ENCODE peak calls at places on chromosomes 5 and 9, in nine cellular contexts. L is A549, P is thyroid gland, W is lung, Z is AG10803, M is pancreas, V is AG04449, A is fibroblast of mammary gland, N is cardiac fibroblast. K is an unnamed sample.

GRCh38 chr5:9545301-9545958 is 445 bp downstream of the SEMA5A start:
- DNase-seq in L (no peak), P (no peak), W (no peak), Z (no peak), M (peak), V (no peak), A (no peak), N (no peak), K (no peak)

GRCh38 chr5:67214713-67215591 is 18.4 kb upstream of the CD180 start:
- DNase-seq in L (no peak), P (peak), W (peak), Z (no peak), M (peak), V (no peak), A (no peak), N (no peak), K (no peak)

GRCh38 chr5:173592050-173592669 is 24.3 kb downstream of the BOD1 start:
- DNase-seq in L (peak), P (no peak), W (no peak), Z (no peak), M (no peak), V (no peak), A (peak), N (peak), K (no peak)

GRCh38 chr9:133825555-133826198 is 87.5 kb upstream of the SARDH start:
- DNase-seq in L (no peak), P (no peak), W (no peak), Z (peak), M (no peak), V (peak), A (peak), N (peak), K (peak)

GRCh38 chr9:72872718-72873117 is 80.1 kb downstream of the ALDH1A1 start:
- DNase-seq in L (no peak), P (peak), W (no peak), Z (no peak), M (no peak), V (no peak), A (no peak), N (no peak), K (no peak)

GRCh38 chr5:130549884-130550552 is 615.0 kb downstream of the HINT1 start:
- DNase-seq in L (no peak), P (no peak), W (no peak), Z (peak), M (no peak), V (no peak), A (peak), N (peak), K (peak)

GRCh38 chr9:100933656-100934055 is 94.9 kb upstream of the PLPPR1 start:
- DNase-seq in L (no peak), P (no peak), W (no peak), Z (peak), M (no peak), V (peak), A (peak), N (peak), K (no peak)

GRCh38 chr5:75869891-75870290 is 152.7 kb upstream of the POC5 start:
- DNase-seq in L (no peak), P (no peak), W (no peak), Z (no peak), M (no peak), V (no peak), A (no peak), N (no peak), K (no peak)

GRCh38 chr5:180467028-180467427 is 27.2 kb upstream of the CNOT6 start:
- DNase-seq in L (peak), P (peak), W (peak), Z (peak), M (no peak), V (no peak), A (peak), N (peak), K (no peak)

GRCh38 chr9:38048319-38048969 is 20.6 kb downstream of the SHB start:
- DNase-seq in L (no peak), P (no peak), W (no peak), Z (peak), M (no peak), V (no peak), A (peak), N (peak), K (no peak)

GRCh38 chr5:132476853-132477729 is 13.5 kb downstream of the IRF1 start:
- DNase-seq in L (no peak), P (no peak), W (no peak), Z (no peak), M (no peak), V (no peak), A (no peak), N (no peak), K (no peak)

GRCh38 chr5:67648201-67648671 is 451.6 kb upstream of the CD180 start:
- DNase-seq in L (no peak), P (peak), W (peak), Z (peak), M (peak), V (peak), A (peak), N (peak), K (peak)

GRCh38 chr5:4048398-4048797 is 452.8 kb downstream of the IRX1 start:
- DNase-seq in L (no peak), P (no peak), W (no peak), Z (no peak), M (no peak), V (no peak), A (no peak), N (no peak), K (no peak)

GRCh38 chr5:151345808-151346478 is 1.4 kb downstream of the SLC36A2 start:
- DNase-seq in L (no peak), P (peak), W (no peak), Z (peak), M (no peak), V (no peak), A (peak), N (peak), K (peak)

GRCh38 chr9:98998441-98999151 is 54.9 kb downstream of the COL15A1 start:
- DNase-seq in L (peak), P (peak), W (peak), Z (peak), M (peak), V (no peak), A (peak), N (peak), K (peak)

GRCh38 chr9:117616436-117616835 is 87.8 kb upstream of the TLR4 start:
- DNase-seq in L (no peak), P (no peak), W (no peak), Z (no peak), M (no peak), V (no peak), A (no peak), N (no peak), K (no peak)

GRCh38 chr5:60338846-60339245 is 361.1 kb downstream of the DEPDC1B start:
- DNase-seq in L (no peak), P (no peak), W (no peak), Z (no peak), M (no peak), V (no peak), A (no peak), N (no peak), K (no peak)

GRCh38 chr5:60340326-60340725 is 359.6 kb downstream of the DEPDC1B start:
- DNase-seq in L (no peak), P (no peak), W (no peak), Z (no peak), M (no peak), V (no peak), A (no peak), N (no peak), K (no peak)

GRCh38 chr5:60339691-60340191 is 360.2 kb downstream of the DEPDC1B start:
- DNase-seq in L (no peak), P (peak), W (no peak), Z (peak), M (peak), V (no peak), A (peak), N (no peak), K (peak)

GRCh38 chr5:60343102-60343501 is 356.9 kb downstream of the DEPDC1B start:
- DNase-seq in L (no peak), P (no peak), W (no peak), Z (no peak), M (no peak), V (no peak), A (no peak), N (no peak), K (no peak)

DNA sequence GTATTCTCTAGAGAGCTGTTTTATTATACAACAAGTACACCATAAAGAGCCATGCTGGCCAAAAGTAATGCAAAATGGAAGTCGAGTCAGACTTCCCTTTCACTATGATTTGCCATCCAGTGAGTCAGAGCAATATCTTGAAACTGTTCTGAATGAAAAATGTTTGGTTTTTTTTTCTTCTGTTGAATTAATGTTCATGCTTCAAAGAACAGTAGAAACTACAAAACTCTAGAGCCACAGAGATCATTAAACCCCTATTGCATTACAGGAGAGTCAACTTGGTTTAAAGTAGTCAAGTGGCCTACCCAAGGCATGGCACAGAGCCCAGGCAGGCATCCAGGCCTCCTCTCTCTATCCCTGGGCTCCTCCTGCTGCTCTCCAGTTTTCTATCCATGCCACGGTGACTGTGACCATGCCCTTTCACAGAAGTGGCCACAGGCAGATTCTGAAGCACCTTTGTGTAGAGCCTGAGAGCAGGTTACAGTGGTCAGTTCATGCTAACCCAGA is 358.9 kb downstream of the DEPDC1B start:
- DNase-seq in L (no peak), P (peak), W (no peak), Z (no peak), M (no peak), V (no peak), A (peak), N (no peak), K (peak)
- TF ChIP-seq CTCF in L (no peak), P (no peak), W (no peak), Z (no peak), M (no peak), V (no peak), A (no peak), N (no peak), K (no peak)

DNA sequence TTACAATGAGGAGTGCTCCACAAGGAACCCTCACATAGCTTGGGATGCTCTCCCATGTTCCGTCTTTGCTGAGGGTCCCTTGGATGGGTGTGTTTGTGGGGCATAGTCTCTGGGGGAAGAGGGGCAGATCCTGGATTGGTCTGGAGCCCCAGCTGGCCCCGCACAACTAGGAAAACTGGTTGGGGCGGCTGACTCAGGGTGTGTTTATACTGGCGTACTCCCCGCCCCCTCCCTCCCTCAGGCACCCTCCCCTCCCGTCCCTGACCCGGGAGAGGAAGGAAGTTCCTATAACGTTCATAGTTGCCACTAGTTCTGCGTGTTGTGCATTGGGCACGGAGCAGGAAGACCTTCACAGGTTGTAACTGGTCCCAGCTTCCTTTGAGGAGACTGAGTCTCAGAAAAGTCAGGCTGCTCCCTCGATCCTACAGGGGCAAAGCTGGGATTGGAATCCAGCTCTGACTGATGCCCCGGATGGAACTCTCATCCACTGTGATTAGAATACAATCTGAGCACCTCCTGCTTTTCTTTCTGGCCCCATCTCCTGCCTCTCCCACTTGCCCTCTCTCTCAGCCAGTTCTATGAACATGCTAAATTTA is 11.0 kb downstream of the IER5L start:
- DNase-seq in L (peak), P (peak), W (peak), Z (peak), M (peak), V (no peak), A (peak), N (peak), K (peak)
- H3K4me3 ChIP-seq in L (peak), P (no peak), W (no peak), Z (peak), M (peak), V (peak), A (peak), N (no peak), K (peak)

GRCh38 chr9:122338536-122338935 is 32.3 kb upstream of the PTGS1 start:
- DNase-seq in L (no peak), P (no peak), W (no peak), Z (no peak), M (no peak), V (no peak), A (no peak), N (no peak), K (no peak)

GRCh38 chr9:122337561-122337939 is 33.3 kb upstream of the PTGS1 start:
- DNase-seq in L (no peak), P (no peak), W (no peak), Z (no peak), M (no peak), V (no peak), A (no peak), N (no peak), K (no peak)

GRCh38 chr9:122334916-122335315 is 35.9 kb upstream of the PTGS1 start:
- DNase-seq in L (no peak), P (no peak), W (no peak), Z (no peak), M (no peak), V (no peak), A (peak), N (peak), K (no peak)

GRCh38 chr9:122336836-122337560 is 33.8 kb upstream of the PTGS1 start:
- DNase-seq in L (no peak), P (no peak), W (no peak), Z (no peak), M (no peak), V (no peak), A (no peak), N (no peak), K (no peak)

GRCh38 chr9:122336189-122336588 is 34.6 kb upstream of the PTGS1 start:
- DNase-seq in L (no peak), P (no peak), W (no peak), Z (no peak), M (no peak), V (no peak), A (no peak), N (no peak), K (no peak)
- TF ChIP-seq CTCF in L (no peak), P (no peak), W (no peak), Z (no peak), M (no peak), V (no peak), A (no peak), N (no peak), K (no peak)

GRCh38 chr5:51387854-51388320 is 4.6 kb downstream of the ISL1 start:
- DNase-seq in L (no peak), P (no peak), W (no peak), Z (no peak), M (no peak), V (no peak), A (no peak), N (no peak), K (no peak)
- H3K4me3 ChIP-seq in L (no peak), P (no peak), W (no peak), Z (no peak), M (no peak), V (no peak), A (no peak), N (no peak), K (peak)

K was measured in foreskin fibroblast.